ENCODE peak calls at places on chromosomes 5 and 9, in six cellular contexts. A is uterus, X is A549, G is stomach, E is IMR-90, M is prostate gland. D is an unnamed sample.

GRCh38 chr5:140108093-140109049 is 5.5 kb upstream of the PURA start:
- DNase-seq in A (peak), X (no peak), G (peak), E (no peak), M (no peak), D (no peak)

GRCh38 chr5:80125022-80125961 is 90.1 kb downstream of the THBS4 start:
- DNase-seq in A (no peak), X (no peak), G (no peak), E (no peak), M (no peak), D (no peak)

GRCh38 chr5:111061618-111062017 is 9.9 kb upstream of the TSLP start:
- DNase-seq in A (no peak), X (no peak), G (no peak), E (no peak), M (no peak), D (no peak)

GRCh38 chr5:83564069-83564749 is 92.7 kb downstream of the VCAN start:
- DNase-seq in A (no peak), X (peak), G (no peak), E (peak), M (no peak), D (no peak)

GRCh38 chr5:125835293-125836172 is 587.7 kb upstream of the GRAMD2B start:
- DNase-seq in A (peak), X (peak), G (peak), E (peak), M (no peak), D (peak)

GRCh38 chr5:100654895-100655294 is 119.7 kb downstream of the FAM174A start:
- DNase-seq in A (no peak), X (no peak), G (no peak), E (no peak), M (no peak), D (no peak)

GRCh38 chr9:101027733-101028345 is 688 bp upstream of the PLPPR1 start:
- DNase-seq in A (no peak), X (no peak), G (no peak), E (no peak), M (no peak), D (no peak)

GRCh38 chr5:172770374-172770674 is 671 bp downstream of the DUSP1 start:
- DNase-seq in A (no peak), X (no peak), G (no peak), E (no peak), M (no peak), D (no peak)

GRCh38 chr5:55324815-55325418 is 17.1 kb downstream of the MTREX start:
- DNase-seq in A (no peak), X (peak), G (no peak), E (peak), M (no peak), D (no peak)

GRCh38 chr9:131382850-131383729 is 10.8 kb upstream of the PRRC2B start:
- DNase-seq in A (peak), X (peak), G (peak), E (peak), M (peak), D (peak)

GRCh38 chr5:92380069-92380770 is 997.1 kb upstream of the ARRDC3 start:
- DNase-seq in A (no peak), X (no peak), G (no peak), E (peak), M (no peak), D (no peak)

GRCh38 chr9:130539473-130540223 is 39.7 kb upstream of the FUBP3 start:
- DNase-seq in A (no peak), X (peak), G (no peak), E (peak), M (peak), D (peak)

GRCh38 chr9:130352081-130352480 is 86.5 kb downstream of the HMCN2 start:
- DNase-seq in A (no peak), X (no peak), G (no peak), E (no peak), M (peak), D (no peak)

GRCh38 chr5:128632264-128632663 is 94.2 kb upstream of the FBN2 start:
- DNase-seq in A (no peak), X (peak), G (no peak), E (no peak), M (no peak), D (no peak)

GRCh38 chr5:115624994-115625393 is 842 bp downstream of the TMED7 start:
- DNase-seq in A (no peak), X (no peak), G (no peak), E (no peak), M (no peak), D (no peak)

GRCh38 chr5:124289122-124289521 is 457.3 kb downstream of the ZNF608 start:
- DNase-seq in A (no peak), X (no peak), G (peak), E (no peak), M (peak), D (no peak)

GRCh38 chr9:134570726-134571325 is 70.8 kb upstream of the COL5A1 start:
- DNase-seq in A (peak), X (no peak), G (peak), E (no peak), M (no peak), D (peak)

GRCh38 chr5:1324719-1325190 is 20.1 kb downstream of the CLPTM1L start:
- DNase-seq in A (no peak), X (no peak), G (no peak), E (no peak), M (no peak), D (peak)

GRCh38 chr9:93154293-93154903 is 20.3 kb upstream of the NINJ1 start:
- DNase-seq in A (no peak), X (peak), G (no peak), E (no peak), M (no peak), D (no peak)

GRCh38 chr5:175059687-175060194 is 335.4 kb downstream of the MSX2 start:
- DNase-seq in A (peak), X (peak), G (no peak), E (peak), M (no peak), D (no peak)

GRCh38 chr5:168324864-168325615 is 33.6 kb downstream of the WWC1 start:
- DNase-seq in A (no peak), X (peak), G (peak), E (no peak), M (no peak), D (no peak)

GRCh38 chr9:114757395-114757794 is 48.4 kb downstream of the TNFSF15 start:
- DNase-seq in A (no peak), X (no peak), G (no peak), E (no peak), M (no peak), D (no peak)

GRCh38 chr5:21154526-21154925 is 1166.5 kb upstream of the CDH18 start:
- DNase-seq in A (no peak), X (no peak), G (no peak), E (no peak), M (no peak), D (no peak)

GRCh38 chr5:141889282-141889871 is 11.2 kb upstream of the PCDH1 start:
- DNase-seq in A (no peak), X (peak), G (no peak), E (no peak), M (no peak), D (no peak)

GRCh38 chr9:31588010-31588409 is 796.4 kb upstream of the ACO1 start:
- DNase-seq in A (no peak), X (no peak), G (no peak), E (no peak), M (no peak), D (no peak)

GRCh38 chr9:73219985-73220626 is 68.4 kb downstream of the ANXA1 start:
- DNase-seq in A (no peak), X (peak), G (no peak), E (peak), M (no peak), D (no peak)

GRCh38 chr5:170283296-170283695 is 14.3 kb downstream of the LCP2 start:
- DNase-seq in A (no peak), X (no peak), G (no peak), E (no peak), M (no peak), D (no peak)

GRCh38 chr5:124679578-124680210 is 66.7 kb downstream of the ZNF608 start:
- DNase-seq in A (no peak), X (no peak), G (no peak), E (no peak), M (no peak), D (no peak)

GRCh38 chr9:33816327-33817252 is at the start of gene UBE2R2:
- DNase-seq in A (peak), X (peak), G (peak), E (peak), M (peak), D (peak)

GRCh38 chr9:107390319-107390718 is 99.2 kb downstream of the KLF4 start:
- DNase-seq in A (no peak), X (no peak), G (no peak), E (no peak), M (no peak), D (no peak)

GRCh38 chr9:68704498-68704803 is 589 bp upstream of the PIP5K1B start:
- DNase-seq in A (no peak), X (no peak), G (no peak), E (no peak), M (no peak), D (peak)

GRCh38 chr5:157280927-157281326 is 15.0 kb downstream of the CYFIP2 start:
- DNase-seq in A (no peak), X (no peak), G (no peak), E (peak), M (no peak), D (no peak)
- TF ChIP-seq POLR2A in A (no peak), X (no peak), G (no peak), E (no peak), M (no peak), D (no peak)

GRCh38 chr9:98118640-98119601 is at the start of gene TRIM14:
- DNase-seq in A (peak), X (peak), G (peak), E (peak), M (peak), D (no peak)
- TF ChIP-seq POLR2A in A (no peak), X (peak), G (no peak), E (no peak), M (peak), D (no peak)

DNA sequence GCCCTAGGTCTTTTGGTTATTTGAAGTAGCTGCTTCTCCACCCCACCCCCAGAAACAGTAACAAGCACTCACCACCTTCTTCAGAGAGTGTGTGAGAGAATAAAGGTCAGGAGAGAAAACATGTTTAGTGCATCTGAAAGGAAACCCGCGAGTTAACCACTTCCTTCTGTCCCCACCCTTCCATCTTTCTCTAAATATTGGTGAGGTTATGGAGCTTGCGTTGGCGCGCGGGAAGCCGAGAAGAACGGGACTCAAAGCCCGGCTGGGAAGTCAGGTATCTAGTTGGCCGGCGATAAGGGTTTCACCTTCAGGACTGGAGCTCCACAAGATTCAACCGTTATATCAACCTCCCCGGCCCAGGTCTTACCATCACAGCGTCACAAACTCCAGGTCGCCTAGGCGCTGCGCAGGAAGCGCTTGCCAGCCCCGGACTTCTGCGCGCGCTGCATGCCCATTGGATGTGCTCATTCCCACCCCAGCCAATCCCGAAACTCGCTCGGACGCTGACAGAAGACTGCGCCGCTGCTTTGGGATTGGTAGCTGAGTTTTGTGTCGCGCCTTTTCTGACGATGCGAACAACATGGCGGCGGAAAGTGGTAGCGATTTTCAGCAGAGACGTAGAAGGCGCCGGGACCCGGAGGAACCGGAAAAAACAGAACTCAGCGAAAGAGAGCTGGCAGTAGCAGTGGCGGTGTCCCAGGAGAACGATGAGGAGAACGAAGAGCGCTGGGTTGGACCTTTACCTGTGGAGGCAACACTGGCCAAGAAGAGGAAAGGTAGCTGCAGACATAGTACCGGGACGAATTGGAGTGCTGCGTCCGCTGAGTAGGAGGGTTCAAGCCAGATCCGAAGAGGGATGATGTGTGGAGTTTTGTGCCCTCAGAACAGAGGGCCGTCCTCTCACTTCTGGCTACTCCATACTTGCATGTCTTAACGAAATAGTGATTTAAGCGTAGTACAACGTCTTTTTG is at the start of the genes CENPK and PPWD1:
- DNase-seq in A (peak), X (peak), G (peak), E (peak), M (peak), D (peak)
- TF ChIP-seq POLR2A in A (peak), X (peak), G (no peak), E (peak), M (peak), D (peak)

GRCh38 chr5:43117092-43117491 is 3.6 kb upstream of the ZNF131 start:
- DNase-seq in A (no peak), X (no peak), G (no peak), E (no peak), M (no peak), D (peak)

GRCh38 chr5:43123887-43124286 is 3.2 kb downstream of the ZNF131 start:
- DNase-seq in A (no peak), X (no peak), G (no peak), E (no peak), M (no peak), D (no peak)

GRCh38 chr5:43115968-43116367 is 4.7 kb upstream of the ZNF131 start:
- DNase-seq in A (no peak), X (no peak), G (no peak), E (no peak), M (no peak), D (no peak)

GRCh38 chr5:43120720-43121564 is at the start of gene ZNF131:
- DNase-seq in A (peak), X (peak), G (peak), E (peak), M (peak), D (peak)

DNA sequence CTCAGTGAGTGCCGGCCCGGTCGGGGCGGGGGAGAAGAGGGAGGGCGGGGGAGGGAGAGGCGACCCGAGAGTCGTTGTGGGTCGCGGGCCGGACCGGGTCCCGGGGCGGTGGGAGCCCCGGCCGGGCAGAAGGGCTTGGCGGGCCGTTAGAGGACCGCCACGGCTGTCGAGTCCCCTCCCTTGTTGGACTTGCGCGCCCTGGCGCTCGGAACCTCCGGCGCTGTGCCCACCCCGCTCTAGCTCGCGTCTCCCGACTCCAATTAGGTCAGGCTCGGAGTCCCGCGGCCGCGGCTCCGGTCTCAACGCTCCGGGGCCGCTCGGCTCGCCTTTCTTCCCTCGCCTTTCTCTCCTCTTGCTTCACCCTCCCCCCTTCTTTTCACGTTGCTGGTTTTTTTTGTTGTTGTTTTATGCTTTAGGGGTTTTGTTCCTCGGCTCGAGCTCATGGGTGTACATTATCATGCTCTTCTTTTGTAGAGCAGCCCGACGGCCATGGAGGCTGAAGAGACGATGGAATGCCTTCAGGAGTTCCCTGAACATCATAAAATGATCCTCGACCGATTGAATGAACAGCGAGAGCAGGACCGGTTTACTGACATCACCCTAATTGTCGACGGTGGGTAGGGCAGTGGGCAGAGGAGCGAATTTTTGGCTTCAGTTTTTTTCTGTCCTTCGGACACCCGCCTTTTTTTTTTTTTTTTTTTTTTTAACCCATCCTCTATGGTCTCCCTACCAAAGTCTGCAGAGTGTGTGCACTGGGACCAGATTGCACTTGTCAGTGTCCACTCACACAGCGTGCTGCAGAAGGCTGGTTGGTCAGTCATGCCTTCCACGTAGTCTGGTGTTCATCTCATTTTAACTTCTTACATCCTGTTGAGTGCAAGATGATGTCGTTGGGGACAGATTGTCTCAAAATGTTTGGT is 1.1 kb downstream of the ZNF131 start:
- DNase-seq in A (no peak), X (peak), G (no peak), E (peak), M (peak), D (peak)
- TF ChIP-seq POLR2A in A (peak), X (peak), G (no peak), E (peak), M (peak), D (peak)

D was measured in gastrocnemius medialis.